ENCODE peak calls at places on chromosomes 5 and 9, in seven cellular contexts. K, W, R, C, J, Q and H are unnamed samples. For H3K9me3, the result is how much of the 10 kb centered on the place peaks cover.

GRCh38 chr5:143833179-143833578 is 21.2 kb downstream of the HMHB1 start:
- DNase-seq in K (no peak), W (no peak), R (no peak), C (no peak), J (no peak), Q (no peak), H (no peak)

GRCh38 chr9:112705773-112706427 is 12.0 kb downstream of the INIP start:
- DNase-seq in K (no peak), W (peak), R (peak), C (no peak), J (peak), Q (peak), H (peak)

GRCh38 chr9:121830441-121831140 is 179.2 kb downstream of the DAB2IP start:
- DNase-seq in K (no peak), W (no peak), R (no peak), C (no peak), J (no peak), Q (no peak), H (no peak)

GRCh38 chr5:105903069-105903468 is 1767.7 kb downstream of the EFNA5 start:
- DNase-seq in K (no peak), W (peak), R (peak), C (no peak), J (no peak), Q (no peak), H (no peak)

GRCh38 chr5:95761771-95762680 is 30.9 kb downstream of the RHOBTB3 start:
- DNase-seq in K (no peak), W (peak), R (peak), C (no peak), J (no peak), Q (no peak), H (no peak)

GRCh38 chr5:159156839-159157238 is 52.5 kb downstream of the RNF145 start:
- DNase-seq in K (peak), W (peak), R (peak), C (peak), J (peak), Q (no peak), H (no peak)

GRCh38 chr9:8261737-8262136 is 462.2 kb upstream of the DMAC1 start:
- DNase-seq in K (no peak), W (no peak), R (no peak), C (no peak), J (no peak), Q (no peak), H (no peak)

GRCh38 chr5:124641154-124641792 is 105.2 kb downstream of the ZNF608 start:
- DNase-seq in K (no peak), W (no peak), R (no peak), C (no peak), J (no peak), Q (no peak), H (peak)

GRCh38 chr5:63401434-63402046 is 560.7 kb downstream of the HTR1A start:
- DNase-seq in K (no peak), W (peak), R (peak), C (peak), J (peak), Q (peak), H (peak)

GRCh38 chr5:171484460-171484899 is 65.0 kb downstream of the FGF18 start:
- DNase-seq in K (peak), W (no peak), R (peak), C (peak), J (no peak), Q (no peak), H (no peak)

GRCh38 chr5:107455111-107455544 is 215.6 kb downstream of the EFNA5 start:
- DNase-seq in K (no peak), W (peak), R (peak), C (no peak), J (no peak), Q (no peak), H (no peak)

GRCh38 chr5:57117601-57118000 is 56.3 kb upstream of the GPBP1 start:
- DNase-seq in K (peak), W (no peak), R (no peak), C (no peak), J (no peak), Q (no peak), H (no peak)

GRCh38 chr5:127872494-127872893 is 169.3 kb downstream of the CCDC192 start:
- DNase-seq in K (no peak), W (no peak), R (no peak), C (no peak), J (no peak), Q (no peak), H (no peak)

GRCh38 chr5:77064040-77064439 is 23.0 kb downstream of the ZBED3 start:
- DNase-seq in K (no peak), W (no peak), R (no peak), C (no peak), J (no peak), Q (no peak), H (no peak)

GRCh38 chr9:131094622-131095021 is 1.7 kb upstream of the AIF1L start:
- DNase-seq in K (no peak), W (peak), R (peak), C (peak), J (no peak), Q (no peak), H (peak)

GRCh38 chr9:133505901-133506652 is 18.7 kb downstream of the MYMK start:
- DNase-seq in K (no peak), W (peak), R (peak), C (no peak), J (no peak), Q (no peak), H (peak)

GRCh38 chr5:84275609-84276008 is 109.1 kb downstream of the EDIL3 start:
- DNase-seq in K (no peak), W (no peak), R (no peak), C (no peak), J (no peak), Q (no peak), H (no peak)

GRCh38 chr9:19181556-19181955 is 48.9 kb upstream of the DENND4C start:
- DNase-seq in K (no peak), W (no peak), R (no peak), C (no peak), J (no peak), Q (no peak), H (no peak)

GRCh38 chr9:88951143-88951542 is 40.1 kb upstream of the S1PR3 start:
- DNase-seq in K (no peak), W (no peak), R (no peak), C (no peak), J (no peak), Q (no peak), H (no peak)

GRCh38 chr5:181186902-181187499 is 18.0 kb downstream of the TRIM7 start:
- DNase-seq in K (no peak), W (no peak), R (no peak), C (no peak), J (no peak), Q (no peak), H (no peak)

GRCh38 chr9:25864509-25864908 is 186.3 kb upstream of the TUSC1 start:
- DNase-seq in K (no peak), W (no peak), R (no peak), C (no peak), J (no peak), Q (no peak), H (no peak)

GRCh38 chr5:45696206-45696836 is at the start of gene HCN1:
- DNase-seq in K (no peak), W (peak), R (peak), C (peak), J (peak), Q (peak), H (peak)
- TF ChIP-seq CTCF in K (no peak), W (peak), R (peak), C (peak), J (no peak), Q (peak), H (peak)

DNA sequence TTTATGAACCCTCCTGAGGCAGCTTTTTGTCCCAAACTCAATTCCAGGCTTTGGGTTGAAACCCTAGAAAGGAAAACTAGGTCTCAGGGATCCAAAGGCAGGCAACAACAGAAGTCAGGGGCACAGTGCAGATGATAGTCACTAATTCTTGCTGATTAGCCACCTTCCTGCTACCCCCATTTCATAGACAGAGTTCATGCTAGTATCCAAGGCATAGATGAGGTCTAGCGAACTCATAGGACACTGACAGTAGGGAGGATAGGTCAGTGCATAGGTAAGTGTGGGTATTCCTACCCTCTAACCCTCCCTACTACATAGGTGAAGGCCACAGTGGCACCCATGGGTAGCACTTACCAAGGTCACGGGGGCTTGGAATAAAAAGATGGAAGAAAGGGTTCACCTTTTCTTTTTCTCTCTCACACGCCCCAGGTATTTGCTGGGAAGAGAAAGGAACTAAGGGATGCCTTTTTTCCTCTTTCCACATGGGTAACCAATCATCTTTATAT is 86.2 kb downstream of the SLC25A46 start:
- DNase-seq in K (no peak), W (no peak), R (no peak), C (no peak), J (no peak), Q (no peak), H (no peak)
- H3K9me3 ChIP-seq in K (under half), W (under half), R (under half), C (under half), J (under half), Q (under half), H (half or more)

GRCh38 chr9:33791117-33791516 is 4.2 kb upstream of the PRSS3 start:
- DNase-seq in K (no peak), W (peak), R (peak), C (peak), J (no peak), Q (no peak), H (peak)

GRCh38 chr9:33782395-33783152 is 12.8 kb upstream of the PRSS3 start:
- DNase-seq in K (no peak), W (peak), R (peak), C (no peak), J (no peak), Q (no peak), H (no peak)

GRCh38 chr9:33785914-33786313 is 9.4 kb upstream of the PRSS3 start:
- DNase-seq in K (no peak), W (peak), R (no peak), C (no peak), J (no peak), Q (no peak), H (no peak)

GRCh38 chr9:33787839-33788238 is 7.5 kb upstream of the PRSS3 start:
- DNase-seq in K (no peak), W (no peak), R (no peak), C (no peak), J (no peak), Q (no peak), H (no peak)
- TF ChIP-seq CTCF in K (no peak), W (no peak), R (no peak), C (no peak), J (no peak), Q (peak), H (no peak)

GRCh38 chr5:3026651-3027050 is 275.2 kb upstream of the IRX2 start:
- DNase-seq in K (no peak), W (no peak), R (no peak), C (no peak), J (no peak), Q (no peak), H (no peak)

GRCh38 chr5:3029396-3029795 is 277.9 kb upstream of the IRX2 start:
- DNase-seq in K (no peak), W (no peak), R (no peak), C (no peak), J (no peak), Q (no peak), H (no peak)

GRCh38 chr5:3026099-3026498 is 274.6 kb upstream of the IRX2 start:
- DNase-seq in K (no peak), W (no peak), R (no peak), C (no peak), J (no peak), Q (no peak), H (no peak)

GRCh38 chr5:3027185-3027865 is 275.8 kb upstream of the IRX2 start:
- DNase-seq in K (no peak), W (no peak), R (no peak), C (no peak), J (no peak), Q (no peak), H (no peak)

DNA sequence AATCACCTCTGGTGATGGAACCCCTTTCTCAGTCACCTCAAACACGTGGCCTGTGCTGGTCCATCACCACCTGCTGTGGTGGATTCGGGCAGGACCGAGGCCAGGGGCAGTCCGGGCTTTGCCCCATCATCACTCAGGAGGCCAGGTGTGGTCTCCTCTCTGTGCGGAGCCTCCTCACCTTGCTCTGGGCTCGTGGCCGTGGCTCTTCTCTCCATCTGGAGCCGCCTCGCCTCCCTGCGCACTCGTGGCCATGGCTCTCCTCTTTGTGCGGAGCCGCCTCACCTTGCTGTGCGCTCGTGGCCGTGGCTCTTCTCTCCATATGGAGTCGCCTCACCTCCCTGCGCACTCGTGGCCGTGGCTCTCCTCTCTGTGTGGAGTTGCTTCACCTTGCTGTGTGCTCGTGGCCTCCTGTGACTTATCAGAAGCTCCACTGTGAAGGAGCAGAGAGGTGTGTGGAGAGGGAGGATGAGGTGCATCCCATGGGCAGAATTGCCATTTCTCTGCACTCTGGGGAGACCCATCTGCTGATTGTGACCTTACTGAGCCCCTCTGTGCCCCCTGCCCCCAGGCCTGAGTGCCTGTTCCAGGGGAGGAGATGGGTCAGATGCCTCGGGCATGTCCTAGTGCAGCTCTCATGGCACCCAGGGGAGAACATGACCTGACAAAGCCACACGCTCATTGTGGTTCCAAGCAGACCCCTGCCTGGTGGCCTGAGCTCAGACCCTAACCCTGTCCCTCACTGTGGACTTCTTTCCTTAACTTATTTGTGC is 276.6 kb upstream of the IRX2 start:
- DNase-seq in K (no peak), W (no peak), R (no peak), C (no peak), J (no peak), Q (no peak), H (no peak)
- H3K9me3 ChIP-seq in K (under half), W (under half), R (under half), C (under half), J (under half), Q (under half), H (under half)

DNA sequence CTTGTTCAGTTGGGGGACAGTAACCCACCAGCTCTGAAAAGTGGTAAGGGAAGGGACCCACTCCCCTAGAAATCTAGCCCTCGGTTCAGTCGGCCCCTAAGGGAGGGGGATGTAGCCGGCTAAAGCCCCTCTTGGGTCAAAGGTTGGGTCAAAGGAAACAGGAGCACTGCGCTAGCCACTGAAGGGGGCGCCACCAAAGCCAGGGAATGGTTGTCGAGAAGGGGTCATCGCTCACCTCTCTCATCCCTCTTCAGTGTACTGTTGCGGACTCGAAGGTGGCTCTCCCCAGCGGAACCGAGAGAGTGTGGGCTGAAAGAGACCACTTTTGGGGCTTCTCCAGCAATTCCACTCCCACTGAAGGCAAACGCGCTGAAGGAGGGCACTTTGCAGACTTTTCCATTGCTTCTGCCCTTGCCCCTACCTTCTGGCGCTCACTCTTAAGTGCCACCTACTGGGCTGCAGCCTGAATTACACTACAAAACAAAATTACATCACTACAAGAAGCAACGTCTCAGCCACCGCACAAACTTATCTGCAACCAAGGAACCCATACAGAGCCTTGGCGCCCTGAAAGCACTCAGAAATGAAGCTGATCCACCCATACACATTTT is 396.9 kb downstream of the PDE4D start:
- DNase-seq in K (no peak), W (peak), R (peak), C (no peak), J (no peak), Q (peak), H (no peak)
- TF ChIP-seq CTCF in K (no peak), W (peak), R (peak), C (no peak), J (no peak), Q (peak), H (no peak)